ENCODE peak calls at places on chromosomes 7 and 10, in five cellular contexts. C is astrocyte of the hippocampus; X is activated CD8-positive, alpha-beta memory T cell treated with anti-CD3 and anti-CD28 coated beads, Interleukin-2, amount 50 U/mL, for 4 hours; Z is stimulated activated CD8-positive, alpha-beta memory T cell treated with anti-CD3 and anti-CD28 coated beads, Interleukin-2, amount 100 ng/mL, for 48 hours; M is hypothalamus. H is an unnamed sample.

GRCh38 chr10:14328881-14329280 is 1.8 kb downstream of the FRMD4A start:
- DNase-seq in X (no peak), Z (no peak), C (no peak), M (no peak), H (no peak)

GRCh38 chr10:33193057-33193866 is 141.2 kb downstream of the NRP1 start:
- DNase-seq in M (peak), C (peak), X (peak), Z (peak), H (peak)

GRCh38 chr10:23412223-23412622 is 26.7 kb upstream of the OTUD1 start:
- DNase-seq in X (no peak), Z (no peak), C (no peak), M (no peak), H (no peak)

GRCh38 chr7:54904130-54904529 is 114.7 kb upstream of the EGFR start:
- DNase-seq in M (no peak), Z (no peak), X (no peak), C (peak), H (no peak)

GRCh38 chr10:114026189-114027040 is 17.3 kb upstream of the ADRB1 start:
- DNase-seq in C (peak), M (no peak), Z (no peak), X (no peak), H (no peak)

GRCh38 chr7:98257701-98258100 is 5.7 kb upstream of the TECPR1 start:
- DNase-seq in X (no peak), Z (no peak), M (no peak), C (no peak), H (no peak)

GRCh38 chr10:125159486-125159931 is 854 bp downstream of the CTBP2 start:
- DNase-seq in M (no peak), Z (no peak), C (peak), X (no peak), H (peak)

GRCh38 chr7:101586078-101586941 is 42.8 kb downstream of the MYL10 start:
- DNase-seq in Z (no peak), C (no peak), M (no peak), X (no peak), H (no peak)

GRCh38 chr7:44293561-44294324 is 31.7 kb downstream of the CAMK2B start:
- DNase-seq in C (no peak), Z (no peak), X (no peak), M (no peak), H (no peak)

GRCh38 chr10:17709492-17709891 is 42.5 kb upstream of the TMEM236 start:
- DNase-seq in X (no peak), Z (no peak), C (no peak), M (no peak), H (no peak)

GRCh38 chr7:159098424-159098786 is 46.3 kb downstream of the VIPR2 start:
- DNase-seq in X (no peak), Z (no peak), M (no peak), C (no peak), H (no peak)

GRCh38 chr10:34454590-34455289 is 360.4 kb downstream of the PARD3 start:
- DNase-seq in C (no peak), Z (no peak), X (no peak), M (no peak), H (no peak)

GRCh38 chr10:88186335-88186734 is 322.9 kb downstream of the PTEN start:
- DNase-seq in X (no peak), C (peak), Z (no peak), M (no peak), H (no peak)